ENCODE peak calls at places on chromosomes 5 and 9, in six cellular contexts. J, V, U, Q, F and R are unnamed samples.

GRCh38 chr5:109689740-109690455 is at the start of gene MAN2A1:
- DNase-seq in U (peak; percentile 12), V (peak; percentile 84), F (peak; percentile 62), J (peak; percentile 44), Q (peak; percentile 81), R (peak; percentile 60)

GRCh38 chr9:136087741-136088480 is 7.2 kb downstream of the NACC2 start:
- DNase-seq in F (no peak), J (no peak), U (no peak), V (peak; percentile 5), Q (no peak), R (no peak)

GRCh38 chr9:135663857-135664256 is 748 bp downstream of the LCN9 start:
- DNase-seq in Q (no peak), V (no peak), F (no peak), U (no peak), J (no peak), R (no peak)

GRCh38 chr9:3740690-3741419 is 215.1 kb upstream of the RFX3 start:
- DNase-seq in V (no peak), U (no peak), Q (no peak), F (peak; percentile 54), J (no peak), R (no peak)

GRCh38 chr5:1012900-1013237 is 4.3 kb downstream of the NKD2 start:
- DNase-seq in V (no peak), F (no peak), Q (no peak), J (no peak), U (no peak), R (no peak)

GRCh38 chr5:4255441-4255840 is 659.8 kb downstream of the IRX1 start:
- DNase-seq in V (no peak), Q (no peak), F (no peak), J (no peak), U (no peak), R (no peak)

GRCh38 chr5:176810084-176810597 is at the start of gene UNC5A:
- DNase-seq in Q (peak; percentile 68), F (peak; percentile 21), V (peak; percentile 88), J (peak; percentile 23), U (no peak), R (peak; percentile 74)

GRCh38 chr9:16535555-16535954 is 334.9 kb downstream of the BNC2 start:
- DNase-seq in U (no peak), J (no peak), V (no peak), Q (no peak), F (no peak), R (no peak)

GRCh38 chr9:129554649-129555048 is 66.3 kb downstream of the C9orf50 start:
- DNase-seq in J (no peak), Q (no peak), F (no peak), V (peak; percentile 36), U (no peak), R (peak; percentile 44)

GRCh38 chr9:127711831-127712274 is 3.6 kb downstream of the PTRH1 start:
- DNase-seq in V (peak; percentile 43), Q (no peak), F (no peak), J (no peak), U (no peak), R (peak; percentile 68)

GRCh38 chr9:10704720-10705119 is 91.9 kb upstream of the PTPRD start:
- DNase-seq in J (no peak), Q (no peak), U (no peak), V (no peak), F (peak; percentile 34), R (peak; percentile 12)

GRCh38 chr5:170757182-170757601 is 26.3 kb upstream of the GABRP start:
- DNase-seq in V (no peak), J (no peak), U (no peak), Q (no peak), F (no peak), R (no peak)